ENCODE peak calls at places on chromosomes 2 and 18, in four cellular contexts. G is germinal center, A is activated T-cell treated with anti-CD3 and anti-CD28 coated beads for 48 hours, T is tibial artery. L is an unnamed sample.

GRCh38 chr2:12816379-12817306 is 99.9 kb downstream of the TRIB2 start:
- DNase-seq in G (no peak), A (no peak), T (no peak), L (no peak)

GRCh38 chr2:36535099-36535498 is 62.9 kb downstream of the FEZ2 start:
- DNase-seq in G (no peak), A (no peak), T (no peak), L (no peak)

GRCh38 chr2:236061497-236061896 is 106.7 kb downstream of the GBX2 start:
- DNase-seq in G (no peak), A (no peak), T (no peak), L (no peak)

GRCh38 chr2:168336786-168337388 is 89.5 kb upstream of the STK39 start:
- DNase-seq in G (peak; percentile 38), A (peak; percentile 35), T (no peak), L (peak; percentile 44)

GRCh38 chr2:55112229-55113016 is 62.2 kb upstream of the RTN4 start:
- DNase-seq in G (no peak), A (no peak), T (peak; percentile 89), L (peak; percentile 48)

GRCh38 chr2:100235098-100235497 is 87.2 kb downstream of the LONRF2 start:
- DNase-seq in G (peak; percentile 69), A (no peak), T (no peak), L (peak; percentile 84)

GRCh38 chr2:186648130-186648529 is 45.7 kb upstream of the FAM171B start:
- DNase-seq in G (no peak), A (no peak), T (no peak), L (no peak)

GRCh38 chr18:59551902-59552635 is 145.2 kb downstream of the CCBE1 start:
- DNase-seq in G (no peak), A (no peak), T (no peak), L (no peak)

GRCh38 chr18:42041793-42042192 is 86.8 kb downstream of the PIK3C3 start:
- DNase-seq in G (no peak), A (no peak), T (no peak), L (no peak)

GRCh38 chr2:205714058-205714776 is 31.9 kb downstream of the NRP2 start:
- DNase-seq in G (peak; percentile 27), A (no peak), T (no peak), L (peak; percentile 14)

GRCh38 chr2:109129921-109130725 is 1.1 kb downstream of the SH3RF3 start:
- DNase-seq in G (no peak), A (peak; percentile 16), T (peak; percentile 46), L (no peak)

GRCh38 chr2:10361220-10361588 is 58.5 kb downstream of the HPCAL1 start:
- DNase-seq in G (no peak), A (no peak), T (no peak), L (no peak)

GRCh38 chr2:9364791-9365497 is 58.4 kb downstream of the ITGB1BP1 start:
- DNase-seq in G (no peak), A (no peak), T (no peak), L (no peak)

GRCh38 chr2:1736997-1737480 is 7.3 kb downstream of the PXDN start:
- DNase-seq in G (no peak), A (no peak), T (no peak), L (no peak)

GRCh38 chr2:24164416-24164973 is 10.4 kb upstream of the FAM228A start:
- DNase-seq in G (peak; percentile 76), A (peak; percentile 46), T (no peak), L (peak; percentile 69)

GRCh38 chr18:3054785-3055184 is 41.8 kb upstream of the LPIN2 start:
- DNase-seq in G (no peak), A (no peak), T (no peak), L (no peak)

GRCh38 chr2:158559252-158559651 is 102.5 kb downstream of the PKP4 start:
- DNase-seq in G (no peak), A (no peak), T (no peak), L (no peak)

GRCh38 chr2:200585730-200586643 is at the start of gene AOX1:
- DNase-seq in G (peak; percentile 38), A (peak; percentile 6), T (peak; percentile 85), L (peak; percentile 22)

GRCh38 chr2:15763106-15763821 is 171.6 kb downstream of the DDX1 start:
- DNase-seq in G (no peak), A (no peak), T (no peak), L (no peak)

GRCh38 chr2:186348200-186348599 is 137.9 kb upstream of the ZC3H15 start:
- DNase-seq in G (no peak), A (no peak), T (no peak), L (no peak)

GRCh38 chr2:43852196-43852730 is 13.5 kb downstream of the ABCG8 start:
- DNase-seq in G (no peak), A (no peak), T (no peak), L (no peak)

GRCh38 chr2:36459725-36460137 is 104.2 kb downstream of the CRIM1 start:
- DNase-seq in G (no peak), A (no peak), T (no peak), L (no peak)

GRCh38 chr18:58315041-58315440 is 271.0 kb downstream of the NEDD4L start:
- DNase-seq in G (no peak), A (no peak), T (no peak), L (no peak)

GRCh38 chr2:48483506-48483905 is 46.4 kb upstream of the STON1 start:
- DNase-seq in G (no peak), A (no peak), T (no peak), L (no peak)

GRCh38 chr18:2881088-2881487 is 34.3 kb downstream of the EMILIN2 start:
- DNase-seq in G (no peak), A (no peak), T (no peak), L (no peak)

GRCh38 chr2:18474690-18475089 is 85.8 kb downstream of the RDH14 start:
- DNase-seq in G (no peak), A (no peak), T (no peak), L (no peak)

GRCh38 chr18:31750259-31750658 is 10.4 kb downstream of the SLC25A52 start:
- DNase-seq in G (no peak), A (no peak), T (no peak), L (no peak)

GRCh38 chr18:79069792-79070151 is 578 bp downstream of the ATP9B start:
- DNase-seq in G (no peak), A (no peak), T (no peak), L (peak; percentile 60)

GRCh38 chr2:235849489-235849888 is 318.7 kb downstream of the GBX2 start:
- DNase-seq in G (no peak), A (no peak), T (no peak), L (no peak)

GRCh38 chr2:173872714-173873113 is 92.5 kb downstream of the SP3 start:
- DNase-seq in G (no peak), A (no peak), T (no peak), L (no peak)

GRCh38 chr2:71070294-71071025 is 2.0 kb downstream of the NAGK start:
- DNase-seq in G (peak; percentile 28), A (no peak), T (no peak), L (no peak)

GRCh38 chr2:43169987-43170732 is 56.2 kb downstream of the ZFP36L2 start:
- DNase-seq in G (peak; percentile 76), A (peak; percentile 72), T (no peak), L (peak; percentile 64)

GRCh38 chr2:217975626-217976025 is 27.2 kb downstream of the TNS1 start:
- DNase-seq in G (no peak), A (no peak), T (peak; percentile 13), L (no peak)

GRCh38 chr2:46065152-46065551 is 232.1 kb upstream of the EPAS1 start:
- DNase-seq in G (no peak), A (no peak), T (no peak), L (no peak)

GRCh38 chr2:54657664-54658083 is 65.8 kb upstream of the EML6 start:
- DNase-seq in G (peak; percentile 48), A (peak; percentile 14), T (peak; percentile 73), L (peak; percentile 64)

GRCh38 chr18:58538604-58539386 is 90.1 kb downstream of the ALPK2 start:
- DNase-seq in G (no peak), A (no peak), T (no peak), L (no peak)

GRCh38 chr2:242031481-242032019 is 162.0 kb downstream of the RTP5 start:
- DNase-seq in G (no peak), A (peak; percentile 10), T (no peak), L (no peak)

GRCh38 chr18:54961016-54961423 is 1.8 kb upstream of the CCDC68 start:
- DNase-seq in G (no peak), A (no peak), T (no peak), L (no peak)

GRCh38 chr2:38375711-38376345 is 1.2 kb downstream of the ATL2 start:
- DNase-seq in G (no peak), A (peak; percentile 44), T (peak; percentile 57), L (no peak)

L was measured in NAMALWA.